ENCODE peak calls at places on chromosomes 11 and 22, in five cellular contexts. One of them, this sample, is unnamed.

GRCh38 chr11:117949062-117949461 is 19.9 kb upstream of the TMPRSS13 start:
- DNase-seq in stimulated activated CD8-positive, alpha-beta memory T cell treated with anti-CD3 and anti-CD28 coated beads, Interleukin-12 subunit alpha, Interleukin-12 subunit beta, amount 100 ng/mL, for 1 hour: no peak
- DNase-seq in NCI-H1417: no peak
- DNase-seq in stromal cell of bone marrow: no peak
- DNase-seq in H54: no peak
- DNase-seq in this sample: no peak

GRCh38 chr22:19758896-19759458 is 1.6 kb upstream of the TBX1 start:
- DNase-seq in stimulated activated CD8-positive, alpha-beta memory T cell treated with anti-CD3 and anti-CD28 coated beads, Interleukin-12 subunit alpha, Interleukin-12 subunit beta, amount 100 ng/mL, for 1 hour: no peak
- DNase-seq in NCI-H1417: no peak
- DNase-seq in H54: no peak
- DNase-seq in stromal cell of bone marrow: no peak
- DNase-seq in this sample: no peak

GRCh38 chr11:30333405-30333804 is 10.5 kb downstream of the ARL14EP start:
- DNase-seq in NCI-H1417: no peak
- DNase-seq in H54: no peak
- DNase-seq in stimulated activated CD8-positive, alpha-beta memory T cell treated with anti-CD3 and anti-CD28 coated beads, Interleukin-12 subunit alpha, Interleukin-12 subunit beta, amount 100 ng/mL, for 1 hour: no peak
- DNase-seq in stromal cell of bone marrow: no peak
- DNase-seq in this sample: no peak

GRCh38 chr11:132802932-132803331 is 729.4 kb downstream of the OPCML start:
- DNase-seq in H54: no peak
- DNase-seq in stimulated activated CD8-positive, alpha-beta memory T cell treated with anti-CD3 and anti-CD28 coated beads, Interleukin-12 subunit alpha, Interleukin-12 subunit beta, amount 100 ng/mL, for 1 hour: no peak
- DNase-seq in NCI-H1417: no peak
- DNase-seq in stromal cell of bone marrow: no peak
- DNase-seq in this sample: no peak

GRCh38 chr11:9577551-9577950 is 4.1 kb downstream of the WEE1 start:
- DNase-seq in stimulated activated CD8-positive, alpha-beta memory T cell treated with anti-CD3 and anti-CD28 coated beads, Interleukin-12 subunit alpha, Interleukin-12 subunit beta, amount 100 ng/mL, for 1 hour: no peak
- DNase-seq in stromal cell of bone marrow: no peak
- DNase-seq in NCI-H1417: no peak
- DNase-seq in H54: no peak
- DNase-seq in this sample: no peak

GRCh38 chr11:108278546-108278945 is 55.7 kb downstream of the ATM start:
- DNase-seq in stimulated activated CD8-positive, alpha-beta memory T cell treated with anti-CD3 and anti-CD28 coated beads, Interleukin-12 subunit alpha, Interleukin-12 subunit beta, amount 100 ng/mL, for 1 hour: no peak
- DNase-seq in stromal cell of bone marrow: no peak
- DNase-seq in NCI-H1417: peak
- DNase-seq in H54: no peak
- DNase-seq in this sample: no peak

GRCh38 chr22:44276706-44277403 is 35.9 kb downstream of the SHISAL1 start:
- DNase-seq in H54: no peak
- DNase-seq in stromal cell of bone marrow: no peak
- DNase-seq in stimulated activated CD8-positive, alpha-beta memory T cell treated with anti-CD3 and anti-CD28 coated beads, Interleukin-12 subunit alpha, Interleukin-12 subunit beta, amount 100 ng/mL, for 1 hour: no peak
- DNase-seq in NCI-H1417: no peak
- DNase-seq in this sample: no peak

GRCh38 chr11:1694064-1694845 is 2.7 kb upstream of the KRTAP5-6 start:
- DNase-seq in stimulated activated CD8-positive, alpha-beta memory T cell treated with anti-CD3 and anti-CD28 coated beads, Interleukin-12 subunit alpha, Interleukin-12 subunit beta, amount 100 ng/mL, for 1 hour: peak
- DNase-seq in H54: peak
- DNase-seq in stromal cell of bone marrow: peak
- DNase-seq in NCI-H1417: peak
- DNase-seq in this sample: peak

GRCh38 chr22:48574776-48575566 is 1252.7 kb downstream of the BRD1 start:
- DNase-seq in H54: no peak
- DNase-seq in stimulated activated CD8-positive, alpha-beta memory T cell treated with anti-CD3 and anti-CD28 coated beads, Interleukin-12 subunit alpha, Interleukin-12 subunit beta, amount 100 ng/mL, for 1 hour: no peak
- DNase-seq in NCI-H1417: no peak
- DNase-seq in stromal cell of bone marrow: no peak
- DNase-seq in this sample: no peak

GRCh38 chr11:120129570-120129969 is 8.3 kb downstream of the TRIM29 start:
- DNase-seq in stromal cell of bone marrow: no peak
- DNase-seq in stimulated activated CD8-positive, alpha-beta memory T cell treated with anti-CD3 and anti-CD28 coated beads, Interleukin-12 subunit alpha, Interleukin-12 subunit beta, amount 100 ng/mL, for 1 hour: no peak
- DNase-seq in NCI-H1417: no peak
- DNase-seq in H54: no peak
- DNase-seq in this sample: no peak

GRCh38 chr22:20096574-20097420 is 16.8 kb downstream of the DGCR8 start:
- DNase-seq in NCI-H1417: no peak
- DNase-seq in H54: no peak
- DNase-seq in stromal cell of bone marrow: no peak
- DNase-seq in stimulated activated CD8-positive, alpha-beta memory T cell treated with anti-CD3 and anti-CD28 coated beads, Interleukin-12 subunit alpha, Interleukin-12 subunit beta, amount 100 ng/mL, for 1 hour: no peak
- DNase-seq in this sample: no peak

GRCh38 chr11:75267171-75267970 is 26.8 kb downstream of the TPBGL start:
- DNase-seq in H54: no peak
- DNase-seq in stimulated activated CD8-positive, alpha-beta memory T cell treated with anti-CD3 and anti-CD28 coated beads, Interleukin-12 subunit alpha, Interleukin-12 subunit beta, amount 100 ng/mL, for 1 hour: no peak
- DNase-seq in stromal cell of bone marrow: no peak
- DNase-seq in NCI-H1417: no peak
- DNase-seq in this sample: no peak

GRCh38 chr11:115087791-115088190 is 409.5 kb downstream of the NXPE2 start:
- DNase-seq in NCI-H1417: no peak
- DNase-seq in stimulated activated CD8-positive, alpha-beta memory T cell treated with anti-CD3 and anti-CD28 coated beads, Interleukin-12 subunit alpha, Interleukin-12 subunit beta, amount 100 ng/mL, for 1 hour: no peak
- DNase-seq in stromal cell of bone marrow: no peak
- DNase-seq in H54: no peak
- DNase-seq in this sample: no peak

GRCh38 chr22:17098379-17098819 is 13.6 kb downstream of the IL17RA start:
- DNase-seq in H54: no peak
- DNase-seq in stromal cell of bone marrow: no peak
- DNase-seq in stimulated activated CD8-positive, alpha-beta memory T cell treated with anti-CD3 and anti-CD28 coated beads, Interleukin-12 subunit alpha, Interleukin-12 subunit beta, amount 100 ng/mL, for 1 hour: no peak
- DNase-seq in NCI-H1417: no peak
- DNase-seq in this sample: peak

GRCh38 chr11:40100204-40100603 is 1359.2 kb downstream of the LRRC4C start:
- DNase-seq in stimulated activated CD8-positive, alpha-beta memory T cell treated with anti-CD3 and anti-CD28 coated beads, Interleukin-12 subunit alpha, Interleukin-12 subunit beta, amount 100 ng/mL, for 1 hour: no peak
- DNase-seq in stromal cell of bone marrow: no peak
- DNase-seq in H54: no peak
- DNase-seq in NCI-H1417: no peak
- DNase-seq in this sample: no peak

GRCh38 chr22:37514526-37515051 is 4.6 kb downstream of the CARD10 start:
- DNase-seq in stromal cell of bone marrow: no peak
- DNase-seq in NCI-H1417: no peak
- DNase-seq in stimulated activated CD8-positive, alpha-beta memory T cell treated with anti-CD3 and anti-CD28 coated beads, Interleukin-12 subunit alpha, Interleukin-12 subunit beta, amount 100 ng/mL, for 1 hour: no peak
- DNase-seq in H54: no peak
- DNase-seq in this sample: no peak

GRCh38 chr22:37054600-37055365 is 3.2 kb downstream of the KCTD17 start:
- DNase-seq in stromal cell of bone marrow: no peak
- DNase-seq in H54: no peak
- DNase-seq in NCI-H1417: no peak
- DNase-seq in stimulated activated CD8-positive, alpha-beta memory T cell treated with anti-CD3 and anti-CD28 coated beads, Interleukin-12 subunit alpha, Interleukin-12 subunit beta, amount 100 ng/mL, for 1 hour: no peak
- DNase-seq in this sample: no peak

GRCh38 chr11:1060885-1061616 is 13.6 kb upstream of the MUC2 start:
- DNase-seq in stimulated activated CD8-positive, alpha-beta memory T cell treated with anti-CD3 and anti-CD28 coated beads, Interleukin-12 subunit alpha, Interleukin-12 subunit beta, amount 100 ng/mL, for 1 hour: no peak
- DNase-seq in NCI-H1417: no peak
- DNase-seq in H54: peak
- DNase-seq in stromal cell of bone marrow: peak
- DNase-seq in this sample: no peak

GRCh38 chr11:8221917-8222316 is 41.8 kb downstream of the LMO1 start:
- DNase-seq in stromal cell of bone marrow: no peak
- DNase-seq in H54: no peak
- DNase-seq in NCI-H1417: no peak
- DNase-seq in stimulated activated CD8-positive, alpha-beta memory T cell treated with anti-CD3 and anti-CD28 coated beads, Interleukin-12 subunit alpha, Interleukin-12 subunit beta, amount 100 ng/mL, for 1 hour: no peak
- DNase-seq in this sample: no peak

GRCh38 chr11:102564110-102564509 is 33.6 kb upstream of the MMP7 start:
- DNase-seq in stimulated activated CD8-positive, alpha-beta memory T cell treated with anti-CD3 and anti-CD28 coated beads, Interleukin-12 subunit alpha, Interleukin-12 subunit beta, amount 100 ng/mL, for 1 hour: no peak
- DNase-seq in stromal cell of bone marrow: peak
- DNase-seq in NCI-H1417: no peak
- DNase-seq in H54: peak
- DNase-seq in this sample: no peak

GRCh38 chr11:17548444-17548843 is 1.4 kb downstream of the OTOG start:
- DNase-seq in stimulated activated CD8-positive, alpha-beta memory T cell treated with anti-CD3 and anti-CD28 coated beads, Interleukin-12 subunit alpha, Interleukin-12 subunit beta, amount 100 ng/mL, for 1 hour: no peak
- DNase-seq in stromal cell of bone marrow: no peak
- DNase-seq in NCI-H1417: no peak
- DNase-seq in H54: no peak
- DNase-seq in this sample: no peak

GRCh38 chr22:40560551-40560950 is 76.0 kb downstream of the MRTFA start:
- DNase-seq in stromal cell of bone marrow: no peak
- DNase-seq in stimulated activated CD8-positive, alpha-beta memory T cell treated with anti-CD3 and anti-CD28 coated beads, Interleukin-12 subunit alpha, Interleukin-12 subunit beta, amount 100 ng/mL, for 1 hour: no peak
- DNase-seq in NCI-H1417: no peak
- DNase-seq in H54: no peak
- DNase-seq in this sample: no peak

GRCh38 chr22:35477911-35478582 is 62.6 kb upstream of the RASD2 start:
- DNase-seq in stimulated activated CD8-positive, alpha-beta memory T cell treated with anti-CD3 and anti-CD28 coated beads, Interleukin-12 subunit alpha, Interleukin-12 subunit beta, amount 100 ng/mL, for 1 hour: no peak
- DNase-seq in NCI-H1417: peak
- DNase-seq in H54: peak
- DNase-seq in stromal cell of bone marrow: peak
- DNase-seq in this sample: no peak

GRCh38 chr11:95443386-95443785 is 212.4 kb upstream of the SESN3 start:
- DNase-seq in stimulated activated CD8-positive, alpha-beta memory T cell treated with anti-CD3 and anti-CD28 coated beads, Interleukin-12 subunit alpha, Interleukin-12 subunit beta, amount 100 ng/mL, for 1 hour: no peak
- DNase-seq in H54: no peak
- DNase-seq in stromal cell of bone marrow: no peak
- DNase-seq in NCI-H1417: no peak
- DNase-seq in this sample: no peak

GRCh38 chr22:50481440-50482106 is at the start of gene ADM2:
- DNase-seq in stimulated activated CD8-positive, alpha-beta memory T cell treated with anti-CD3 and anti-CD28 coated beads, Interleukin-12 subunit alpha, Interleukin-12 subunit beta, amount 100 ng/mL, for 1 hour: peak
- DNase-seq in H54: no peak
- DNase-seq in NCI-H1417: no peak
- DNase-seq in stromal cell of bone marrow: no peak
- DNase-seq in this sample: no peak

GRCh38 chr11:83195176-83195531 is 1.6 kb downstream of the ANKRD42 start:
- DNase-seq in stromal cell of bone marrow: no peak
- DNase-seq in stimulated activated CD8-positive, alpha-beta memory T cell treated with anti-CD3 and anti-CD28 coated beads, Interleukin-12 subunit alpha, Interleukin-12 subunit beta, amount 100 ng/mL, for 1 hour: no peak
- DNase-seq in H54: no peak
- DNase-seq in NCI-H1417: no peak
- DNase-seq in this sample: no peak

GRCh38 chr22:36144886-36145541 is 15.5 kb downstream of the APOL3 start:
- DNase-seq in H54: peak
- DNase-seq in stimulated activated CD8-positive, alpha-beta memory T cell treated with anti-CD3 and anti-CD28 coated beads, Interleukin-12 subunit alpha, Interleukin-12 subunit beta, amount 100 ng/mL, for 1 hour: no peak
- DNase-seq in NCI-H1417: peak
- DNase-seq in stromal cell of bone marrow: peak
- DNase-seq in this sample: no peak

GRCh38 chr22:46111645-46112306 is 38.5 kb upstream of the PPARA start:
- DNase-seq in stimulated activated CD8-positive, alpha-beta memory T cell treated with anti-CD3 and anti-CD28 coated beads, Interleukin-12 subunit alpha, Interleukin-12 subunit beta, amount 100 ng/mL, for 1 hour: no peak
- DNase-seq in NCI-H1417: no peak
- DNase-seq in H54: no peak
- DNase-seq in stromal cell of bone marrow: no peak
- DNase-seq in this sample: no peak

This sample was measured in NK-92 treated with Interleukin-12 subunit alpha and Interleukin-12 subunit beta, amount 100 ng/mL, for 24 hours.